ENCODE peak calls at places on chromosomes 16 and 17, in eight cellular contexts. One of them, this sample, is unnamed.

GRCh38 chr16:81094771-81095251 is 1.4 kb downstream of the GCSH start:
- DNase-seq in endothelial cell: no peak
- DNase-seq in right lobe of liver: no peak
- DNase-seq in heart right ventricle: no peak
- DNase-seq in Peyer's patch: no peak
- DNase-seq in endodermal cell: no peak
- DNase-seq in IMR-90: peak
- DNase-seq in GM13977: no peak
- DNase-seq in this sample: no peak

GRCh38 chr17:75237100-75238014 is 24.0 kb downstream of the GGA3 start:
- DNase-seq in endothelial cell: no peak
- DNase-seq in heart right ventricle: no peak
- DNase-seq in Peyer's patch: no peak
- DNase-seq in GM13977: no peak
- DNase-seq in right lobe of liver: no peak
- DNase-seq in endodermal cell: no peak
- DNase-seq in IMR-90: no peak
- DNase-seq in this sample: no peak

GRCh38 chr17:41773190-41773588 is 13.3 kb downstream of the JUP start:
- DNase-seq in endodermal cell: peak
- DNase-seq in right lobe of liver: peak
- DNase-seq in Peyer's patch: peak
- DNase-seq in heart right ventricle: peak
- DNase-seq in GM13977: no peak
- DNase-seq in endothelial cell: no peak
- DNase-seq in IMR-90: peak
- DNase-seq in this sample: no peak

GRCh38 chr17:79811036-79811887 is 14.4 kb upstream of the CBX8 start:
- DNase-seq in endothelial cell: peak
- DNase-seq in IMR-90: no peak
- DNase-seq in GM13977: peak
- DNase-seq in endodermal cell: peak
- DNase-seq in right lobe of liver: no peak
- DNase-seq in Peyer's patch: no peak
- DNase-seq in heart right ventricle: no peak
- DNase-seq in this sample: no peak

GRCh38 chr17:75084039-75084660 is 3.6 kb upstream of the SLC16A5 start:
- DNase-seq in endodermal cell: peak
- DNase-seq in IMR-90: no peak
- DNase-seq in endothelial cell: no peak
- DNase-seq in right lobe of liver: no peak
- DNase-seq in Peyer's patch: no peak
- DNase-seq in heart right ventricle: no peak
- DNase-seq in GM13977: no peak
- DNase-seq in this sample: no peak

GRCh38 chr16:56425439-56425832 is at the start of gene AMFR:
- DNase-seq in endodermal cell: peak
- DNase-seq in right lobe of liver: peak
- DNase-seq in IMR-90: peak
- DNase-seq in heart right ventricle: peak
- DNase-seq in Peyer's patch: peak
- DNase-seq in endothelial cell: peak
- DNase-seq in GM13977: peak
- DNase-seq in this sample: peak

GRCh38 chr16:23257682-23258081 is 44.4 kb upstream of the SCNN1B start:
- DNase-seq in Peyer's patch: no peak
- DNase-seq in heart right ventricle: no peak
- DNase-seq in GM13977: no peak
- DNase-seq in IMR-90: no peak
- DNase-seq in endothelial cell: no peak
- DNase-seq in right lobe of liver: no peak
- DNase-seq in endodermal cell: no peak
- DNase-seq in this sample: no peak

GRCh38 chr17:1154704-1155103 is 25.1 kb downstream of the ABR start:
- DNase-seq in GM13977: no peak
- DNase-seq in heart right ventricle: peak
- DNase-seq in Peyer's patch: no peak
- DNase-seq in IMR-90: no peak
- DNase-seq in endodermal cell: no peak
- DNase-seq in right lobe of liver: no peak
- DNase-seq in endothelial cell: no peak
- DNase-seq in this sample: no peak

GRCh38 chr16:15847621-15848175 is 9.1 kb downstream of the MYH11 start:
- DNase-seq in endothelial cell: no peak
- DNase-seq in Peyer's patch: no peak
- DNase-seq in heart right ventricle: no peak
- DNase-seq in IMR-90: no peak
- DNase-seq in right lobe of liver: no peak
- DNase-seq in GM13977: no peak
- DNase-seq in endodermal cell: no peak
- DNase-seq in this sample: no peak

GRCh38 chr16:15849209-15849981 is 7.4 kb downstream of the MYH11 start:
- DNase-seq in heart right ventricle: no peak
- DNase-seq in IMR-90: no peak
- DNase-seq in endodermal cell: no peak
- DNase-seq in GM13977: no peak
- DNase-seq in right lobe of liver: no peak
- DNase-seq in endothelial cell: no peak
- DNase-seq in Peyer's patch: no peak
- DNase-seq in this sample: no peak

GRCh38 chr16:15846510-15846909 is 10.3 kb downstream of the MYH11 start:
- DNase-seq in right lobe of liver: no peak
- DNase-seq in endothelial cell: no peak
- DNase-seq in GM13977: no peak
- DNase-seq in endodermal cell: no peak
- DNase-seq in Peyer's patch: no peak
- DNase-seq in heart right ventricle: no peak
- DNase-seq in IMR-90: no peak
- DNase-seq in this sample: no peak

GRCh38 chr16:15837761-15838160 is 19.1 kb downstream of the MYH11 start:
- DNase-seq in Peyer's patch: no peak
- DNase-seq in heart right ventricle: no peak
- DNase-seq in right lobe of liver: no peak
- DNase-seq in GM13977: no peak
- DNase-seq in IMR-90: no peak
- DNase-seq in endodermal cell: no peak
- DNase-seq in endothelial cell: no peak
- DNase-seq in this sample: no peak

DNA sequence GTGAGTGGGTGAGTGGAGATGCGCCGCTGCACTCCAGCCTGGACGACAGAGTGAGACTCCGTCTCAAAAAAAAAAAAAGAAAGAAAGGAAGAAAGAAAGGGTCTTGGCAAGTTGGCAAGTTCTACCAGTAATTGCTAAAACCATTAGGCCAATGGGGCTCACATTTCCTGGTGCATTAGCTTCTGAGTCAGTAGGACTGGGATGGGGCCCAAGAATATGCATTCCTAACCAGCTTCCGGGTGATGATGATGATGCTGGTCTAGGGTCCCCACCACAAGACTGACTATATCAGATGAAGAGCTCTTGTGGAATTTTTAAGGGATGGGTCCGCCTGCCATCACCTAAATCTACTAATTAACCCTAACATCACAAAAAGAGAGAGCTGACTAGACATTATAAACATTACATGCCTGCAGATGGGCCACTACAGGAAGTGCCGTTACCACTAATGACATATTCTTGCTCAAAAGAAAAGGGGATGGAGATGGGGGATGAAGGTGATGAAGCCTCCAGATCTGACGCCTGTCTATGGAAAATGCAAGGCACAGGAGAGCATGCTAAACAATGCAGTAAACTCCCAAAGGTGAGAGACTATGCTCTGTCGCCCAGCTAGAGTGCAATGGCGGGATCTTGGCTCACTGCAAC is 13.1 kb downstream of the MYH11 start:
- DNase-seq in right lobe of liver: no peak
- DNase-seq in endodermal cell: no peak
- DNase-seq in GM13977: no peak
- DNase-seq in heart right ventricle: no peak
- DNase-seq in IMR-90: peak
- DNase-seq in Peyer's patch: no peak
- DNase-seq in endothelial cell: no peak
- DNase-seq in this sample: no peak
- TF ChIP-seq CTCF in right lobe of liver: no peak
- TF ChIP-seq CTCF in endodermal cell: no peak
- TF ChIP-seq CTCF in GM13977: no peak
- TF ChIP-seq CTCF in heart right ventricle: no peak
- TF ChIP-seq CTCF in IMR-90: no peak
- TF ChIP-seq CTCF in Peyer's patch: no peak
- TF ChIP-seq CTCF in endothelial cell: no peak
- TF ChIP-seq CTCF in this sample: no peak

GRCh38 chr17:81238815-81239713 is at the start of the genes NDUFAF8 and TEPSIN:
- DNase-seq in GM13977: peak
- DNase-seq in right lobe of liver: peak
- DNase-seq in Peyer's patch: peak
- DNase-seq in endothelial cell: peak
- DNase-seq in heart right ventricle: peak
- DNase-seq in IMR-90: peak
- DNase-seq in endodermal cell: peak
- DNase-seq in this sample: peak
- TF ChIP-seq CTCF in GM13977: no peak
- TF ChIP-seq CTCF in right lobe of liver: no peak
- TF ChIP-seq CTCF in Peyer's patch: no peak
- TF ChIP-seq CTCF in endothelial cell: no peak
- TF ChIP-seq CTCF in heart right ventricle: no peak
- TF ChIP-seq CTCF in IMR-90: no peak
- TF ChIP-seq CTCF in endodermal cell: no peak
- TF ChIP-seq CTCF in this sample: no peak

GRCh38 chr16:4475880-4476790 is at the start of gene HMOX2:
- DNase-seq in endodermal cell: peak
- DNase-seq in right lobe of liver: peak
- DNase-seq in IMR-90: peak
- DNase-seq in Peyer's patch: peak
- DNase-seq in endothelial cell: peak
- DNase-seq in heart right ventricle: peak
- DNase-seq in GM13977: peak
- DNase-seq in this sample: peak
- TF ChIP-seq CTCF in endodermal cell: peak
- TF ChIP-seq CTCF in right lobe of liver: peak
- TF ChIP-seq CTCF in IMR-90: peak
- TF ChIP-seq CTCF in Peyer's patch: peak
- TF ChIP-seq CTCF in endothelial cell: no peak
- TF ChIP-seq CTCF in heart right ventricle: no peak
- TF ChIP-seq CTCF in GM13977: peak
- TF ChIP-seq CTCF in this sample: peak

GRCh38 chr16:49351119-49351518 is 22.5 kb upstream of the C16orf78 start:
- DNase-seq in endothelial cell: no peak
- DNase-seq in heart right ventricle: no peak
- DNase-seq in right lobe of liver: no peak
- DNase-seq in IMR-90: no peak
- DNase-seq in endodermal cell: peak
- DNase-seq in Peyer's patch: no peak
- DNase-seq in GM13977: no peak
- DNase-seq in this sample: no peak
- TF ChIP-seq CTCF in endothelial cell: no peak
- TF ChIP-seq CTCF in heart right ventricle: no peak
- TF ChIP-seq CTCF in right lobe of liver: no peak
- TF ChIP-seq CTCF in IMR-90: no peak
- TF ChIP-seq CTCF in endodermal cell: no peak
- TF ChIP-seq CTCF in Peyer's patch: no peak
- TF ChIP-seq CTCF in GM13977: no peak
- TF ChIP-seq CTCF in this sample: no peak

GRCh38 chr17:45110676-45111611 is 21.4 kb downstream of the PLCD3 start:
- DNase-seq in Peyer's patch: no peak
- DNase-seq in right lobe of liver: no peak
- DNase-seq in endodermal cell: peak
- DNase-seq in GM13977: no peak
- DNase-seq in IMR-90: no peak
- DNase-seq in endothelial cell: no peak
- DNase-seq in heart right ventricle: peak
- DNase-seq in this sample: no peak
- TF ChIP-seq CTCF in Peyer's patch: no peak
- TF ChIP-seq CTCF in right lobe of liver: no peak
- TF ChIP-seq CTCF in endodermal cell: no peak
- TF ChIP-seq CTCF in GM13977: no peak
- TF ChIP-seq CTCF in IMR-90: no peak
- TF ChIP-seq CTCF in endothelial cell: no peak
- TF ChIP-seq CTCF in heart right ventricle: no peak
- TF ChIP-seq CTCF in this sample: no peak

GRCh38 chr16:6018848-6019489 is 921.4 kb upstream of the EEF2KMT start:
- DNase-seq in endothelial cell: peak
- DNase-seq in right lobe of liver: no peak
- DNase-seq in endodermal cell: peak
- DNase-seq in GM13977: no peak
- DNase-seq in Peyer's patch: no peak
- DNase-seq in IMR-90: no peak
- DNase-seq in heart right ventricle: no peak
- DNase-seq in this sample: no peak

GRCh38 chr16:6012716-6013115 is 915.1 kb upstream of the EEF2KMT start:
- DNase-seq in IMR-90: no peak
- DNase-seq in right lobe of liver: no peak
- DNase-seq in heart right ventricle: no peak
- DNase-seq in GM13977: no peak
- DNase-seq in endothelial cell: no peak
- DNase-seq in Peyer's patch: no peak
- DNase-seq in endodermal cell: no peak
- DNase-seq in this sample: no peak

GRCh38 chr16:6020162-6020980 is 922.8 kb upstream of the EEF2KMT start:
- DNase-seq in Peyer's patch: no peak
- DNase-seq in IMR-90: no peak
- DNase-seq in endothelial cell: peak
- DNase-seq in right lobe of liver: no peak
- DNase-seq in endodermal cell: peak
- DNase-seq in GM13977: no peak
- DNase-seq in heart right ventricle: no peak
- DNase-seq in this sample: no peak

GRCh38 chr16:6019490-6019991 is 921.9 kb upstream of the EEF2KMT start:
- DNase-seq in right lobe of liver: no peak
- DNase-seq in endothelial cell: peak
- DNase-seq in IMR-90: no peak
- DNase-seq in Peyer's patch: no peak
- DNase-seq in GM13977: no peak
- DNase-seq in endodermal cell: peak
- DNase-seq in heart right ventricle: no peak
- DNase-seq in this sample: no peak

DNA sequence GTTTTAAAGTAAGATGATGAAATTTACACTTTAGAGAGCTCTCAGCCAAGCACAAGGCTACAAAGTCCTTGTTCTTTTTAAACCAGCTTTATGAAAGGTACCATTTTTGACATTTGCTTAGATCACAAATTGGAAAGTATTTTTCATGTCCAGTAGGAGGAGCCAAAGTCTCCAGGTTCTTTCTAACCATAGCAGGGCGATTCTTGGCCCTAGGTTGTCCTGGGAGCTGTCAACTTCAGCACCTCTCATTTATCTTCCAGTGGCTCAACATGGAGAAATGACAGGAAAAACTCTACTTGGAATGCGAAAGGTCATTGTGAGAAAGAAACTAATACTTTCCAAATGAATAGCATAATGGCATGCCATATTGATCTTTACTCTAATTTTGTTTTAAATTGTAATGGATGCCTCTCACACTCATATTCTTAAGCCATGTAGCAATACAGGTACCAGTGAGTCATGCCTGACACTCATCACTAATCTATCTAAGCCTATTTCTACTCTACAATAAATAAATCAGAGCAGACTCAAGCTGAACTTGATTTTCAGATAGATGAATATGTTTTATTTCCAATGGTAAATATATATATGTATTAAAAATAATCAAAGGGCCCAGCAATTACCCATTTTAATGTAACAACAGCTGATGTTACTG is 919.1 kb upstream of the EEF2KMT start:
- DNase-seq in right lobe of liver: no peak
- DNase-seq in IMR-90: no peak
- DNase-seq in Peyer's patch: no peak
- DNase-seq in endodermal cell: peak
- DNase-seq in endothelial cell: peak
- DNase-seq in GM13977: no peak
- DNase-seq in heart right ventricle: no peak
- DNase-seq in this sample: no peak
- TF ChIP-seq CTCF in right lobe of liver: peak
- TF ChIP-seq CTCF in IMR-90: no peak
- TF ChIP-seq CTCF in Peyer's patch: peak
- TF ChIP-seq CTCF in endodermal cell: peak
- TF ChIP-seq CTCF in endothelial cell: peak
- TF ChIP-seq CTCF in GM13977: no peak
- TF ChIP-seq CTCF in heart right ventricle: no peak
- TF ChIP-seq CTCF in this sample: peak

This sample was measured in osteocyte.